ENCODE peak calls at places on chromosomes 6 and 20, in four cellular contexts. O is activated T-helper 1 cell treated with anti-CD3 and anti-CD28 coated beads, Interleukin-12 subunit alpha, Interleukin-12 subunit beta, Interleukin-2, Interleukin-4 antibody, amounts not matched to agents 30 ng/mL and 10 ng/mL and 1 ng/mL, durations not matched to agents 14 hours and 24 hours and 36 hours; V is germinal center; L is GM23248. Z is an unnamed sample.

GRCh38 chr6:114084327-114084890 is 113.5 kb upstream of the HDAC2 start:
- DNase-seq in O (no peak), L (no peak), V (no peak), Z (no peak)

GRCh38 chr20:38805502-38805957 is at the start of gene PPP1R16B:
- DNase-seq in L (peak), O (peak), V (peak), Z (no peak)

GRCh38 chr20:53036992-53037391 is 64.8 kb downstream of the TSHZ2 start:
- DNase-seq in O (no peak), V (no peak), L (peak), Z (no peak)

GRCh38 chr6:108699290-108700041 is 138.7 kb downstream of the FOXO3 start:
- DNase-seq in O (no peak), L (no peak), V (no peak), Z (no peak)

GRCh38 chr6:107532707-107533106 is 42.8 kb downstream of the SOBP start:
- DNase-seq in V (no peak), O (no peak), L (no peak), Z (no peak)

GRCh38 chr6:141587482-141588266 is 545.1 kb upstream of the GJE1 start:
- DNase-seq in V (no peak), O (no peak), L (peak), Z (peak)

GRCh38 chr6:124226396-124226795 is 422.7 kb downstream of the NKAIN2 start:
- DNase-seq in V (no peak), L (no peak), O (no peak), Z (no peak)

GRCh38 chr6:72974276-72974675 is 251.0 kb downstream of the KHDC1L start:
- DNase-seq in O (no peak), V (no peak), L (no peak), Z (no peak)

GRCh38 chr6:119609865-119610264 is 260.3 kb upstream of the MAN1A1 start:
- DNase-seq in O (no peak), V (no peak), L (no peak), Z (no peak)

Z was measured in IMR-90.